ENCODE peak calls at places on chromosomes 11 and 22, in seven cellular contexts. One of them, this sample, is unnamed.

GRCh38 chr11:125946712-125947418 is 1.0 kb downstream of the VSIG10L2 start:
- DNase-seq in stimulated activated CD8-positive, alpha-beta memory T cell treated with anti-CD3 and anti-CD28 coated beads, Interleukin-12 subunit alpha, Interleukin-12 subunit beta, amount 100 ng/mL, for 1 hour: no peak
- DNase-seq in Calu3: no peak
- DNase-seq in NCI-H1930: no peak
- DNase-seq in left colon: no peak
- DNase-seq in NCI-H748 treated with DMSO at 0.1 percent for 48 hours: no peak
- DNase-seq in lower lobe of right lung: no peak
- DNase-seq in this sample: no peak

GRCh38 chr22:49078076-49078710 is 749.5 kb downstream of the BRD1 start:
- DNase-seq in stimulated activated CD8-positive, alpha-beta memory T cell treated with anti-CD3 and anti-CD28 coated beads, Interleukin-12 subunit alpha, Interleukin-12 subunit beta, amount 100 ng/mL, for 1 hour: no peak
- DNase-seq in Calu3: no peak
- DNase-seq in NCI-H1930: no peak
- DNase-seq in left colon: no peak
- DNase-seq in NCI-H748 treated with DMSO at 0.1 percent for 48 hours: no peak
- DNase-seq in lower lobe of right lung: no peak
- DNase-seq in this sample: no peak

GRCh38 chr22:33886696-33887095 is 33.6 kb downstream of the LARGE1 start:
- DNase-seq in stimulated activated CD8-positive, alpha-beta memory T cell treated with anti-CD3 and anti-CD28 coated beads, Interleukin-12 subunit alpha, Interleukin-12 subunit beta, amount 100 ng/mL, for 1 hour: no peak
- DNase-seq in Calu3: no peak
- DNase-seq in NCI-H1930: no peak
- DNase-seq in left colon: no peak
- DNase-seq in NCI-H748 treated with DMSO at 0.1 percent for 48 hours: no peak
- DNase-seq in lower lobe of right lung: no peak
- DNase-seq in this sample: no peak

GRCh38 chr11:110565690-110566336 is 136.1 kb downstream of the FDX1 start:
- DNase-seq in stimulated activated CD8-positive, alpha-beta memory T cell treated with anti-CD3 and anti-CD28 coated beads, Interleukin-12 subunit alpha, Interleukin-12 subunit beta, amount 100 ng/mL, for 1 hour: no peak
- DNase-seq in Calu3: peak
- DNase-seq in NCI-H1930: no peak
- DNase-seq in left colon: no peak
- DNase-seq in NCI-H748 treated with DMSO at 0.1 percent for 48 hours: no peak
- DNase-seq in lower lobe of right lung: peak
- DNase-seq in this sample: no peak

GRCh38 chr11:92978226-92979111 is 9.0 kb downstream of the MTNR1B start:
- DNase-seq in stimulated activated CD8-positive, alpha-beta memory T cell treated with anti-CD3 and anti-CD28 coated beads, Interleukin-12 subunit alpha, Interleukin-12 subunit beta, amount 100 ng/mL, for 1 hour: no peak
- DNase-seq in Calu3: no peak
- DNase-seq in NCI-H1930: no peak
- DNase-seq in left colon: no peak
- DNase-seq in NCI-H748 treated with DMSO at 0.1 percent for 48 hours: peak
- DNase-seq in lower lobe of right lung: no peak
- DNase-seq in this sample: peak

GRCh38 chr11:126477526-126478275 is 122.2 kb downstream of the ST3GAL4 start:
- DNase-seq in stimulated activated CD8-positive, alpha-beta memory T cell treated with anti-CD3 and anti-CD28 coated beads, Interleukin-12 subunit alpha, Interleukin-12 subunit beta, amount 100 ng/mL, for 1 hour: no peak
- DNase-seq in Calu3: no peak
- DNase-seq in NCI-H1930: no peak
- DNase-seq in left colon: no peak
- DNase-seq in NCI-H748 treated with DMSO at 0.1 percent for 48 hours: no peak
- DNase-seq in lower lobe of right lung: no peak
- DNase-seq in this sample: no peak

GRCh38 chr11:19728436-19728835 is 15.8 kb downstream of the NAV2 start:
- DNase-seq in stimulated activated CD8-positive, alpha-beta memory T cell treated with anti-CD3 and anti-CD28 coated beads, Interleukin-12 subunit alpha, Interleukin-12 subunit beta, amount 100 ng/mL, for 1 hour: no peak
- DNase-seq in Calu3: no peak
- DNase-seq in NCI-H1930: no peak
- DNase-seq in left colon: no peak
- DNase-seq in NCI-H748 treated with DMSO at 0.1 percent for 48 hours: no peak
- DNase-seq in lower lobe of right lung: peak
- DNase-seq in this sample: peak

GRCh38 chr22:24996420-24996952 is 44.0 kb downstream of the KIAA1671 start:
- DNase-seq in stimulated activated CD8-positive, alpha-beta memory T cell treated with anti-CD3 and anti-CD28 coated beads, Interleukin-12 subunit alpha, Interleukin-12 subunit beta, amount 100 ng/mL, for 1 hour: no peak
- DNase-seq in Calu3: peak
- DNase-seq in NCI-H1930: no peak
- DNase-seq in left colon: peak
- DNase-seq in NCI-H748 treated with DMSO at 0.1 percent for 48 hours: peak
- DNase-seq in lower lobe of right lung: no peak
- DNase-seq in this sample: peak

GRCh38 chr11:18294862-18295261 is 27.1 kb downstream of the HPS5 start:
- DNase-seq in stimulated activated CD8-positive, alpha-beta memory T cell treated with anti-CD3 and anti-CD28 coated beads, Interleukin-12 subunit alpha, Interleukin-12 subunit beta, amount 100 ng/mL, for 1 hour: no peak
- DNase-seq in Calu3: no peak
- DNase-seq in NCI-H1930: no peak
- DNase-seq in left colon: no peak
- DNase-seq in NCI-H748 treated with DMSO at 0.1 percent for 48 hours: no peak
- DNase-seq in lower lobe of right lung: no peak
- DNase-seq in this sample: no peak

GRCh38 chr11:118304227-118304808 is at the start of gene CD3E:
- DNase-seq in stimulated activated CD8-positive, alpha-beta memory T cell treated with anti-CD3 and anti-CD28 coated beads, Interleukin-12 subunit alpha, Interleukin-12 subunit beta, amount 100 ng/mL, for 1 hour: peak
- DNase-seq in Calu3: no peak
- DNase-seq in NCI-H1930: no peak
- DNase-seq in left colon: no peak
- DNase-seq in NCI-H748 treated with DMSO at 0.1 percent for 48 hours: no peak
- DNase-seq in lower lobe of right lung: no peak
- DNase-seq in this sample: no peak

GRCh38 chr11:66564984-66565383 is 3.4 kb downstream of the CTSF start:
- DNase-seq in stimulated activated CD8-positive, alpha-beta memory T cell treated with anti-CD3 and anti-CD28 coated beads, Interleukin-12 subunit alpha, Interleukin-12 subunit beta, amount 100 ng/mL, for 1 hour: no peak
- DNase-seq in Calu3: no peak
- DNase-seq in NCI-H1930: no peak
- DNase-seq in left colon: no peak
- DNase-seq in NCI-H748 treated with DMSO at 0.1 percent for 48 hours: no peak
- DNase-seq in lower lobe of right lung: no peak
- DNase-seq in this sample: no peak

GRCh38 chr22:50576070-50576469 is 2.2 kb downstream of the CPT1B start:
- DNase-seq in stimulated activated CD8-positive, alpha-beta memory T cell treated with anti-CD3 and anti-CD28 coated beads, Interleukin-12 subunit alpha, Interleukin-12 subunit beta, amount 100 ng/mL, for 1 hour: no peak
- DNase-seq in Calu3: peak
- DNase-seq in NCI-H1930: peak
- DNase-seq in left colon: no peak
- DNase-seq in NCI-H748 treated with DMSO at 0.1 percent for 48 hours: peak
- DNase-seq in lower lobe of right lung: no peak
- DNase-seq in this sample: peak

GRCh38 chr11:64340671-64341335 is 799 bp downstream of the CCDC88B start:
- DNase-seq in stimulated activated CD8-positive, alpha-beta memory T cell treated with anti-CD3 and anti-CD28 coated beads, Interleukin-12 subunit alpha, Interleukin-12 subunit beta, amount 100 ng/mL, for 1 hour: peak
- DNase-seq in Calu3: no peak
- DNase-seq in NCI-H1930: no peak
- DNase-seq in left colon: peak
- DNase-seq in NCI-H748 treated with DMSO at 0.1 percent for 48 hours: no peak
- DNase-seq in lower lobe of right lung: peak
- DNase-seq in this sample: no peak

GRCh38 chr22:17381237-17381913 is 12.1 kb downstream of the CECR2 start:
- DNase-seq in stimulated activated CD8-positive, alpha-beta memory T cell treated with anti-CD3 and anti-CD28 coated beads, Interleukin-12 subunit alpha, Interleukin-12 subunit beta, amount 100 ng/mL, for 1 hour: no peak
- DNase-seq in Calu3: no peak
- DNase-seq in NCI-H1930: no peak
- DNase-seq in left colon: no peak
- DNase-seq in NCI-H748 treated with DMSO at 0.1 percent for 48 hours: no peak
- DNase-seq in lower lobe of right lung: no peak
- DNase-seq in this sample: no peak

GRCh38 chr11:7485854-7486425 is 634 bp downstream of the OLFML1 start:
- DNase-seq in stimulated activated CD8-positive, alpha-beta memory T cell treated with anti-CD3 and anti-CD28 coated beads, Interleukin-12 subunit alpha, Interleukin-12 subunit beta, amount 100 ng/mL, for 1 hour: no peak
- DNase-seq in Calu3: no peak
- DNase-seq in NCI-H1930: no peak
- DNase-seq in left colon: no peak
- DNase-seq in NCI-H748 treated with DMSO at 0.1 percent for 48 hours: no peak
- DNase-seq in lower lobe of right lung: no peak
- DNase-seq in this sample: no peak

GRCh38 chr11:63682045-63682915 is 980 bp downstream of the RTN3 start:
- DNase-seq in stimulated activated CD8-positive, alpha-beta memory T cell treated with anti-CD3 and anti-CD28 coated beads, Interleukin-12 subunit alpha, Interleukin-12 subunit beta, amount 100 ng/mL, for 1 hour: no peak
- DNase-seq in Calu3: peak
- DNase-seq in NCI-H1930: no peak
- DNase-seq in left colon: peak
- DNase-seq in NCI-H748 treated with DMSO at 0.1 percent for 48 hours: peak
- DNase-seq in lower lobe of right lung: peak
- DNase-seq in this sample: no peak

GRCh38 chr11:65871811-65872548 is 620 bp downstream of the EFEMP2 start:
- DNase-seq in stimulated activated CD8-positive, alpha-beta memory T cell treated with anti-CD3 and anti-CD28 coated beads, Interleukin-12 subunit alpha, Interleukin-12 subunit beta, amount 100 ng/mL, for 1 hour: no peak
- DNase-seq in Calu3: no peak
- DNase-seq in NCI-H1930: no peak
- DNase-seq in left colon: peak
- DNase-seq in NCI-H748 treated with DMSO at 0.1 percent for 48 hours: no peak
- DNase-seq in lower lobe of right lung: peak
- DNase-seq in this sample: peak

GRCh38 chr22:23767673-23768548 is at the start of gene CHCHD10:
- DNase-seq in stimulated activated CD8-positive, alpha-beta memory T cell treated with anti-CD3 and anti-CD28 coated beads, Interleukin-12 subunit alpha, Interleukin-12 subunit beta, amount 100 ng/mL, for 1 hour: peak
- DNase-seq in Calu3: peak
- DNase-seq in NCI-H1930: peak
- DNase-seq in left colon: peak
- DNase-seq in NCI-H748 treated with DMSO at 0.1 percent for 48 hours: peak
- DNase-seq in lower lobe of right lung: peak
- DNase-seq in this sample: peak

GRCh38 chr11:62959077-62959980 is 25.4 kb downstream of the SLC22A6 start:
- DNase-seq in stimulated activated CD8-positive, alpha-beta memory T cell treated with anti-CD3 and anti-CD28 coated beads, Interleukin-12 subunit alpha, Interleukin-12 subunit beta, amount 100 ng/mL, for 1 hour: no peak
- DNase-seq in Calu3: no peak
- DNase-seq in NCI-H1930: no peak
- DNase-seq in left colon: no peak
- DNase-seq in NCI-H748 treated with DMSO at 0.1 percent for 48 hours: no peak
- DNase-seq in lower lobe of right lung: no peak
- DNase-seq in this sample: no peak

GRCh38 chr11:106446961-106447360 is 369.5 kb downstream of the AASDHPPT start:
- DNase-seq in stimulated activated CD8-positive, alpha-beta memory T cell treated with anti-CD3 and anti-CD28 coated beads, Interleukin-12 subunit alpha, Interleukin-12 subunit beta, amount 100 ng/mL, for 1 hour: no peak
- DNase-seq in Calu3: no peak
- DNase-seq in NCI-H1930: no peak
- DNase-seq in left colon: no peak
- DNase-seq in NCI-H748 treated with DMSO at 0.1 percent for 48 hours: no peak
- DNase-seq in lower lobe of right lung: no peak
- DNase-seq in this sample: no peak

GRCh38 chr11:64649304-64649703 is 58.3 kb downstream of the SLC22A12 start:
- DNase-seq in stimulated activated CD8-positive, alpha-beta memory T cell treated with anti-CD3 and anti-CD28 coated beads, Interleukin-12 subunit alpha, Interleukin-12 subunit beta, amount 100 ng/mL, for 1 hour: no peak
- DNase-seq in Calu3: no peak
- DNase-seq in NCI-H1930: peak
- DNase-seq in left colon: no peak
- DNase-seq in NCI-H748 treated with DMSO at 0.1 percent for 48 hours: peak
- DNase-seq in lower lobe of right lung: no peak
- DNase-seq in this sample: no peak

GRCh38 chr22:30186535-30186934 is 60.0 kb downstream of the LIF start:
- DNase-seq in stimulated activated CD8-positive, alpha-beta memory T cell treated with anti-CD3 and anti-CD28 coated beads, Interleukin-12 subunit alpha, Interleukin-12 subunit beta, amount 100 ng/mL, for 1 hour: no peak
- DNase-seq in Calu3: no peak
- DNase-seq in NCI-H1930: no peak
- DNase-seq in left colon: no peak
- DNase-seq in NCI-H748 treated with DMSO at 0.1 percent for 48 hours: peak
- DNase-seq in lower lobe of right lung: no peak
- DNase-seq in this sample: no peak

GRCh38 chr22:35489225-35489624 is 51.4 kb upstream of the RASD2 start:
- DNase-seq in stimulated activated CD8-positive, alpha-beta memory T cell treated with anti-CD3 and anti-CD28 coated beads, Interleukin-12 subunit alpha, Interleukin-12 subunit beta, amount 100 ng/mL, for 1 hour: no peak
- DNase-seq in Calu3: no peak
- DNase-seq in NCI-H1930: no peak
- DNase-seq in left colon: no peak
- DNase-seq in NCI-H748 treated with DMSO at 0.1 percent for 48 hours: no peak
- DNase-seq in lower lobe of right lung: no peak
- DNase-seq in this sample: no peak

GRCh38 chr22:44449683-44450425 is 48.2 kb downstream of the RTL6 start:
- DNase-seq in stimulated activated CD8-positive, alpha-beta memory T cell treated with anti-CD3 and anti-CD28 coated beads, Interleukin-12 subunit alpha, Interleukin-12 subunit beta, amount 100 ng/mL, for 1 hour: no peak
- DNase-seq in Calu3: no peak
- DNase-seq in NCI-H1930: no peak
- DNase-seq in left colon: no peak
- DNase-seq in NCI-H748 treated with DMSO at 0.1 percent for 48 hours: no peak
- DNase-seq in lower lobe of right lung: no peak
- DNase-seq in this sample: no peak

GRCh38 chr22:29028468-29028867 is 33.2 kb downstream of the C22orf31 start:
- DNase-seq in stimulated activated CD8-positive, alpha-beta memory T cell treated with anti-CD3 and anti-CD28 coated beads, Interleukin-12 subunit alpha, Interleukin-12 subunit beta, amount 100 ng/mL, for 1 hour: no peak
- DNase-seq in Calu3: no peak
- DNase-seq in NCI-H1930: no peak
- DNase-seq in left colon: no peak
- DNase-seq in NCI-H748 treated with DMSO at 0.1 percent for 48 hours: no peak
- DNase-seq in lower lobe of right lung: no peak
- DNase-seq in this sample: no peak

GRCh38 chr11:94897330-94897768 is 76.0 kb downstream of the CWC15 start:
- DNase-seq in stimulated activated CD8-positive, alpha-beta memory T cell treated with anti-CD3 and anti-CD28 coated beads, Interleukin-12 subunit alpha, Interleukin-12 subunit beta, amount 100 ng/mL, for 1 hour: peak
- DNase-seq in Calu3: peak
- DNase-seq in NCI-H1930: no peak
- DNase-seq in left colon: peak
- DNase-seq in NCI-H748 treated with DMSO at 0.1 percent for 48 hours: no peak
- DNase-seq in lower lobe of right lung: no peak
- DNase-seq in this sample: peak

GRCh38 chr11:111665779-111666178 is 63.5 kb downstream of the SIK2 start:
- DNase-seq in stimulated activated CD8-positive, alpha-beta memory T cell treated with anti-CD3 and anti-CD28 coated beads, Interleukin-12 subunit alpha, Interleukin-12 subunit beta, amount 100 ng/mL, for 1 hour: no peak
- DNase-seq in Calu3: no peak
- DNase-seq in NCI-H1930: no peak
- DNase-seq in left colon: no peak
- DNase-seq in NCI-H748 treated with DMSO at 0.1 percent for 48 hours: no peak
- DNase-seq in lower lobe of right lung: no peak
- DNase-seq in this sample: peak

GRCh38 chr11:57478971-57479663 is 18.8 kb downstream of the RTN4RL2 start:
- DNase-seq in stimulated activated CD8-positive, alpha-beta memory T cell treated with anti-CD3 and anti-CD28 coated beads, Interleukin-12 subunit alpha, Interleukin-12 subunit beta, amount 100 ng/mL, for 1 hour: no peak
- DNase-seq in Calu3: no peak
- DNase-seq in NCI-H1930: no peak
- DNase-seq in left colon: no peak
- DNase-seq in NCI-H748 treated with DMSO at 0.1 percent for 48 hours: no peak
- DNase-seq in lower lobe of right lung: no peak
- DNase-seq in this sample: no peak

GRCh38 chr22:39646614-39647210 is 76.2 kb downstream of the CACNA1I start:
- DNase-seq in stimulated activated CD8-positive, alpha-beta memory T cell treated with anti-CD3 and anti-CD28 coated beads, Interleukin-12 subunit alpha, Interleukin-12 subunit beta, amount 100 ng/mL, for 1 hour: no peak
- DNase-seq in Calu3: no peak
- DNase-seq in NCI-H1930: no peak
- DNase-seq in left colon: no peak
- DNase-seq in NCI-H748 treated with DMSO at 0.1 percent for 48 hours: no peak
- DNase-seq in lower lobe of right lung: no peak
- DNase-seq in this sample: no peak

GRCh38 chr11:78080818-78081495 is 1.3 kb upstream of the NDUFC2 start:
- DNase-seq in stimulated activated CD8-positive, alpha-beta memory T cell treated with anti-CD3 and anti-CD28 coated beads, Interleukin-12 subunit alpha, Interleukin-12 subunit beta, amount 100 ng/mL, for 1 hour: no peak
- DNase-seq in Calu3: peak
- DNase-seq in NCI-H1930: no peak
- DNase-seq in left colon: no peak
- DNase-seq in NCI-H748 treated with DMSO at 0.1 percent for 48 hours: no peak
- DNase-seq in lower lobe of right lung: no peak
- DNase-seq in this sample: peak

GRCh38 chr22:38935023-38935422 is 22.4 kb upstream of the APOBEC3A start:
- DNase-seq in stimulated activated CD8-positive, alpha-beta memory T cell treated with anti-CD3 and anti-CD28 coated beads, Interleukin-12 subunit alpha, Interleukin-12 subunit beta, amount 100 ng/mL, for 1 hour: no peak
- DNase-seq in Calu3: peak
- DNase-seq in NCI-H1930: no peak
- DNase-seq in left colon: peak
- DNase-seq in NCI-H748 treated with DMSO at 0.1 percent for 48 hours: peak
- DNase-seq in lower lobe of right lung: peak
- DNase-seq in this sample: no peak

This sample was measured in fibroblast of lung.